ENCODE peak calls at places on chromosomes 1 and 21, in four cellular contexts. C, H, Z and W are unnamed samples.

GRCh38 chr1:207818971-207819451 is 67.2 kb downstream of the CD46 start:
- DNase-seq in C (peak; percentile 49), H (no peak), Z (peak; percentile 50), W (no peak)

GRCh38 chr1:225427249-225428065 is at the start of gene LBR:
- DNase-seq in C (no peak), H (no peak), Z (peak; percentile 72), W (no peak)

GRCh38 chr1:2796890-2797740 is 4.4 kb downstream of the TTC34 start:
- DNase-seq in C (no peak), H (no peak), Z (peak; percentile 31), W (no peak)

GRCh38 chr1:20463502-20463901 is 22.5 kb downstream of the CAMK2N1 start:
- DNase-seq in C (no peak), H (no peak), Z (no peak), W (no peak)

GRCh38 chr1:2224170-2224584 is 3.9 kb upstream of the SKI start:
- DNase-seq in C (no peak), H (no peak), Z (peak; percentile 62), W (no peak)

GRCh38 chr21:45615145-45615711 is 28.3 kb upstream of the PCBP3 start:
- DNase-seq in C (peak; percentile 25), H (no peak), Z (peak; percentile 58), W (no peak)

GRCh38 chr1:46550751-46551231 is 656 bp downstream of the KNCN start:
- DNase-seq in C (no peak), H (no peak), Z (no peak), W (no peak)

GRCh38 chr1:168972225-168972624 is 134.3 kb upstream of the ATP1B1 start:
- DNase-seq in C (no peak), H (no peak), Z (no peak), W (no peak)

GRCh38 chr21:36567216-36567917 is 87.4 kb upstream of the CLDN14 start:
- DNase-seq in C (no peak), H (no peak), Z (no peak), W (no peak)

GRCh38 chr1:107138767-107139445 is 1.9 kb upstream of the NTNG1 start:
- DNase-seq in C (no peak), H (no peak), Z (no peak), W (no peak)

GRCh38 chr21:16945580-16945979 is 567.3 kb upstream of the CXADR start:
- DNase-seq in C (no peak), H (no peak), Z (no peak), W (no peak)

GRCh38 chr1:200374569-200375312 is 35.1 kb downstream of the ZNF281 start:
- DNase-seq in C (peak; percentile 74), H (no peak), Z (no peak), W (no peak)

GRCh38 chr1:186785503-186785902 is 43.2 kb upstream of the PLA2G4A start:
- DNase-seq in C (no peak), H (no peak), Z (no peak), W (no peak)

GRCh38 chr1:20223106-20223505 is 36.8 kb upstream of the PLA2G2C start:
- DNase-seq in C (no peak), H (no peak), Z (no peak), W (no peak)

GRCh38 chr1:8329439-8329838 is 11.5 kb downstream of the SLC45A1 start:
- DNase-seq in C (no peak), H (no peak), Z (no peak), W (no peak)

GRCh38 chr1:48775817-48776399 is 783 bp downstream of the BEND5 start:
- DNase-seq in C (no peak), H (no peak), Z (no peak), W (peak; percentile 80)

GRCh38 chr1:19074902-19075721 is 118.6 kb upstream of the IFFO2 start:
- DNase-seq in C (no peak), H (no peak), Z (no peak), W (no peak)

GRCh38 chr21:45259206-45259795 is 28.4 kb downstream of the POFUT2 start:
- DNase-seq in C (no peak), H (no peak), Z (peak; percentile 43), W (peak; percentile 72)

GRCh38 chr1:206663832-206664652 is 20.7 kb upstream of the MAPKAPK2 start:
- DNase-seq in C (peak; percentile 64), H (peak; percentile 81), Z (peak; percentile 77), W (peak; percentile 94)

GRCh38 chr1:102970496-102971078 is 137.7 kb downstream of the COL11A1 start:
- DNase-seq in C (peak; percentile 65), H (peak; percentile 9), Z (no peak), W (no peak)

GRCh38 chr21:46567348-46567747 is 37.5 kb downstream of the S100B start:
- DNase-seq in C (no peak), H (no peak), Z (no peak), W (no peak)

GRCh38 chr21:41774467-41775151 is 7.8 kb upstream of the RIPK4 start:
- DNase-seq in C (no peak), H (no peak), Z (no peak), W (no peak)

GRCh38 chr1:107702946-107703571 is 261.9 kb downstream of the VAV3 start:
- DNase-seq in C (no peak), H (no peak), Z (no peak), W (no peak)

GRCh38 chr1:243837907-243838546 is 12.0 kb downstream of the AKT3 start:
- DNase-seq in C (no peak), H (no peak), Z (no peak), W (no peak)

GRCh38 chr1:241499910-241500309 is 19.6 kb downstream of the FH start:
- DNase-seq in C (peak; percentile 52), H (no peak), Z (no peak), W (no peak)

GRCh38 chr21:22728091-22728490 is 1729.9 kb downstream of the NCAM2 start:
- DNase-seq in C (no peak), H (no peak), Z (no peak), W (no peak)

GRCh38 chr1:41498391-41498790 is 13.9 kb upstream of the EDN2 start:
- DNase-seq in C (no peak), H (no peak), Z (no peak), W (no peak)

GRCh38 chr1:85584264-85584781 is 3.8 kb downstream of the CCN1 start:
- DNase-seq in C (peak; percentile 69), H (no peak), Z (no peak), W (peak; percentile 17)

GRCh38 chr1:172397221-172397620 is 23.3 kb upstream of the C1orf105 start:
- DNase-seq in C (no peak), H (no peak), Z (no peak), W (no peak)

GRCh38 chr1:153434746-153435455 is 18.6 kb downstream of the S100A7A start:
- DNase-seq in C (no peak), H (no peak), Z (no peak), W (no peak)

GRCh38 chr1:169809370-169810095 is 14.8 kb upstream of the METTL18 start:
- DNase-seq in C (peak; percentile 43), H (peak; percentile 60), Z (no peak), W (no peak)

GRCh38 chr1:168092566-168093355 is 44.0 kb downstream of the GPR161 start:
- DNase-seq in C (peak; percentile 61), H (no peak), Z (no peak), W (peak; percentile 66)

GRCh38 chr1:151143057-151143435 is 3.4 kb downstream of the SEMA6C start:
- DNase-seq in C (no peak), H (no peak), Z (no peak), W (no peak)

GRCh38 chr1:70779571-70779970 is 268.0 kb downstream of the PTGER3 start:
- DNase-seq in C (no peak), H (no peak), Z (no peak), W (no peak)

GRCh38 chr1:58883037-58883887 is 99.4 kb upstream of the JUN start:
- DNase-seq in C (peak; percentile 86), H (peak; percentile 79), Z (peak; percentile 84), W (no peak)
- TF ChIP-seq EP300 in C (peak; percentile 72), H (peak; percentile 72), Z (no peak), W (no peak)

GRCh38 chr1:245229051-245229450 is 74.3 kb downstream of the KIF26B start:
- DNase-seq in C (no peak), H (no peak), Z (no peak), W (no peak)

GRCh38 chr1:245232936-245233335 is 78.2 kb downstream of the KIF26B start:
- DNase-seq in C (no peak), H (no peak), Z (no peak), W (no peak)

GRCh38 chr1:245235156-245235555 is 80.4 kb downstream of the KIF26B start:
- DNase-seq in C (no peak), H (no peak), Z (no peak), W (no peak)

DNA sequence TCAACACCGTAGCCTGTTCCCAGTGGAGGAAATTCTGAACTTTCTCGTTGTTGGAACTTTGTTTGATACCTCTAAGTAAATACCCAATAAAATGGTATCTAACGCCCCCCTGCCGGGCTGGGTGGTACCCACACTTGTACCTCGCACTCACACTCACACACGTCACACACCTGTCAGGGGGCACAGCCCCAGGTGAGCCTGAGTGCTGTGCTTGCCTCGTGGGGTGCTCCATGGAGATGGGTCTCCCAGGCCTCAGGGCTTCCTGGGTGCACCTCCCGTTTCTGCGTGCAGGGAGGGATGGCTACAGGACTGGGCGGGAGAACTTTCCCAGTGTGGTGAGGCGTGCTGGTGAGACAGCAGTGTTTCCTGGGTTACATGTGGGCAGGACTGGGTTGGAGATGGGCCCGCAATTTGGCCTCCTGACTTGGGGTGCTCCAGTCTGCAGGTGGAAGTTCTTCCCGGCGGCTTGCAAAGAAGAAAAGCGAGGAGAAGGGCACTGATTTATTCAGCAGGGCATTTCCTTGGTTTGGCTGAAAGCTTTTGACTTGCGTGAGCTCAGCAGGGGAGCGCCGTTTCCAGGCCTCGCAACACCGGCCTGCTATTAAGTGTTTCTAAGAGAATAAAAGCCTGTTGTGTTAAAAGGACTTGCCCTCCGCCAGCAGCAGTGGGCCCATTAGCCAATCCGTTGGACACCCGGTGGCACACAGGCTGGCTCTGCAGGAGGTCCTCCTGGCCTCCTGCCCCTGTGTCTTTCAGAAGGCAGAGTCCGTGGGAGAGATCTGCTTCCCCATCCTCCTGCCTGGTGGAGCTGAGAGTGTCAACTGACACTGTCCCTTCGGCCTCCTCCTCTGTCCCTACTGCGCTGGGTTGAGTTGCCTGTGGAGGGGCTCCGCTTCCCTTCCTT is 79.7 kb downstream of the KIF26B start:
- DNase-seq in C (no peak), H (no peak), Z (no peak), W (no peak)
- TF ChIP-seq EP300 in C (no peak), H (no peak), Z (no peak), W (no peak)

GRCh38 chr1:74835046-74835445 is 102.1 kb downstream of the TYW3 start:
- DNase-seq in C (no peak), H (no peak), Z (no peak), W (no peak)
- TF ChIP-seq EP300 in C (no peak), H (no peak), Z (no peak), W (no peak)

GRCh38 chr21:29007135-29007534 is 12.0 kb downstream of the RWDD2B start:
- DNase-seq in C (no peak), H (no peak), Z (no peak), W (no peak)
- TF ChIP-seq EP300 in C (no peak), H (no peak), Z (no peak), W (no peak)

GRCh38 chr1:234918216-234918841 is 210.3 kb downstream of the TOMM20 start:
- DNase-seq in C (no peak), H (no peak), Z (peak; percentile 65), W (no peak)

GRCh38 chr1:234916840-234917239 is 211.8 kb downstream of the TOMM20 start:
- DNase-seq in C (no peak), H (no peak), Z (peak; percentile 7), W (no peak)

GRCh38 chr1:234914606-234915290 is 213.9 kb downstream of the TOMM20 start:
- DNase-seq in C (no peak), H (no peak), Z (peak; percentile 40), W (no peak)

GRCh38 chr1:234917495-234918188 is 211.0 kb downstream of the TOMM20 start:
- DNase-seq in C (no peak), H (no peak), Z (peak; percentile 61), W (no peak)

GRCh38 chr1:234915923-234916675 is 212.5 kb downstream of the TOMM20 start:
- DNase-seq in C (no peak), H (no peak), Z (peak; percentile 30), W (no peak)
- TF ChIP-seq EP300 in C (no peak), H (peak; percentile 17), Z (no peak), W (peak; percentile 49)